ENCODE peak calls at places on chromosomes 16 and 17, in ten cellular contexts. R is foreskin fibroblast, S is GM13976, M is GM12864, F is heart left ventricle, W is lung, K is tibial nerve, C is B cell, P is prostate gland, H is coronary artery. D is an unnamed sample.

GRCh38 chr16:68737730-68738590 is 868 bp downstream of the CDH1 start:
- DNase-seq in R (no peak), S (no peak), M (no peak), F (no peak), W (peak), K (no peak), C (peak), P (peak), H (no peak), D (no peak)

GRCh38 chr17:47902039-47902744 is 6.2 kb downstream of the SP2 start:
- DNase-seq in R (no peak), S (no peak), M (no peak), F (no peak), W (no peak), K (no peak), C (no peak), P (no peak), H (no peak), D (no peak)

GRCh38 chr17:35084987-35085386 is 21.5 kb upstream of the RFFL start:
- DNase-seq in R (peak), S (no peak), M (no peak), F (no peak), W (no peak), K (no peak), C (no peak), P (no peak), H (no peak), D (no peak)

GRCh38 chr17:67606896-67607604 is 110.7 kb upstream of the NOL11 start:
- DNase-seq in R (no peak), S (no peak), M (no peak), F (no peak), W (no peak), K (no peak), C (no peak), P (no peak), H (no peak), D (no peak)

GRCh38 chr17:52128721-52129120 is 29.8 kb downstream of the CA10 start:
- DNase-seq in R (no peak), S (no peak), M (no peak), F (no peak), W (no peak), K (no peak), C (no peak), P (no peak), H (no peak), D (no peak)

GRCh38 chr16:67111951-67112444 is 2.3 kb downstream of the PHAF1 start:
- DNase-seq in R (no peak), S (no peak), M (no peak), F (no peak), W (no peak), K (no peak), C (no peak), P (no peak), H (no peak), D (no peak)

GRCh38 chr17:35578929-35579448 is 618 bp upstream of the PEX12 start:
- DNase-seq in R (no peak), S (peak), M (no peak), F (no peak), W (no peak), K (no peak), C (no peak), P (no peak), H (no peak), D (no peak)

GRCh38 chr17:82332669-82333278 is 792 bp downstream of the SECTM1 start:
- DNase-seq in R (peak), S (peak), M (no peak), F (peak), W (peak), K (no peak), C (peak), P (no peak), H (no peak), D (no peak)

GRCh38 chr17:33521784-33522183 is 228.7 kb upstream of the ASIC2 start:
- DNase-seq in R (no peak), S (peak), M (no peak), F (no peak), W (no peak), K (no peak), C (no peak), P (no peak), H (no peak), D (no peak)

GRCh38 chr17:77887464-77888241 is 70.8 kb upstream of the TNRC6C start:
- DNase-seq in R (peak), S (no peak), M (no peak), F (peak), W (peak), K (peak), C (peak), P (peak), H (peak), D (no peak)

GRCh38 chr17:75878174-75878998 is at the start of gene TRIM47:
- DNase-seq in R (peak), S (peak), M (no peak), F (peak), W (peak), K (peak), C (peak), P (peak), H (peak), D (no peak)

GRCh38 chr17:75877752-75878173 is 618 bp downstream of the TRIM47 start:
- DNase-seq in R (peak), S (peak), M (no peak), F (peak), W (peak), K (peak), C (peak), P (peak), H (no peak), D (no peak)

GRCh38 chr17:75875940-75876189 is 2.5 kb downstream of the TRIM47 start:
- DNase-seq in R (no peak), S (no peak), M (no peak), F (no peak), W (no peak), K (no peak), C (no peak), P (peak), H (no peak), D (no peak)

GRCh38 chr17:75876190-75876937 is 2.0 kb downstream of the TRIM47 start:
- DNase-seq in R (no peak), S (peak), M (peak), F (peak), W (peak), K (no peak), C (peak), P (no peak), H (no peak), D (no peak)

DNA sequence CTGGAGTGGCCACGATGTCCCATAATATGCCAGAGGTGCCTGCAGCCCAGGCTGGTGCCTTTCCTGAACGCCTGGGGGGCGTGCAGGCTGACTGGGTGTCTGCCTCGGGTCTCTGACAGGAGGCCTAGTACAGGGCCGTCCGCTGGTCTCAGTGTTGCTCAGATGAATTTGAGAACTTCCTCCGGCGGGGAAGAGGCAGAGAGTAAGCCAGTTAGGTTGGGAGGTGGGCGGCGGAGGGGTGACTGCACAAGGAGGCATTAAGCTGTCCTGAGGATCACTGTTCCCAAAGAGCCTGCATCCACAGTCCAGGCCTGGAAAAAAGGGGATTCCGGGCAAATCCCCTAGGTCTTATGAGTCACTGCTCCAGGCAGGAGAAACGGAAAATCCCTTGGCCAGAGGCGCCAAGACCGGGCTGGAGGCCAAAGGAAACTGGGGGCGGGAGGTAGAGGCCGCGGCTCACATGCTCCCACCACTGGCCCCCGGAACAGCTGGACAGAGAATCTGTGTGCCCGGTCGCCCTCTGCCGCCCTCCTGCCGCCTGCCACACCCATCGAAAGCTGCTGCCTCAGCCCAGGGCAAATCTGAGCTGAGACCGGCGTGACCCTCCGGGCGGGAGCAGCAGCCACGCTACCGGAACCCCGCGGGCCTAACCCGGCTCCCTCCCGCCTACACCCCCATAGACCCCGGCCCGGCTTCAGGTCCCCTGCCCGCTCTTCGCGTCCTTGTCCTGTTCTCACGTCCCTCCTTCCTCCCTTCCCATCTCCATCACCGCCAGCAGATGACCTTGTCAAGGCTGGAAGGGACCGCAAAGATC is 1.2 kb downstream of the TRIM47 start:
- DNase-seq in R (peak), S (no peak), M (no peak), F (peak), W (peak), K (peak), C (peak), P (peak), H (peak), D (no peak)
- TF ChIP-seq CTCF in R (no peak), S (peak), M (no peak), F (no peak), W (peak), K (no peak), C (no peak), P (no peak), H (no peak), D (no peak)

GRCh38 chr16:3592559-3592958 is 15.4 kb upstream of the NLRC3 start:
- DNase-seq in R (no peak), S (no peak), M (no peak), F (no peak), W (no peak), K (no peak), C (no peak), P (no peak), H (no peak), D (no peak)
- TF ChIP-seq CTCF in R (no peak), S (no peak), M (no peak), F (no peak), W (no peak), K (no peak), C (no peak), P (no peak), H (no peak), D (no peak)

GRCh38 chr17:37187262-37187661 is 188.5 kb upstream of the C17orf78 start:
- DNase-seq in R (no peak), S (no peak), M (no peak), F (no peak), W (no peak), K (no peak), C (no peak), P (no peak), H (no peak), D (no peak)

GRCh38 chr17:37188157-37188556 is 187.6 kb upstream of the C17orf78 start:
- DNase-seq in R (no peak), S (no peak), M (no peak), F (no peak), W (no peak), K (no peak), C (no peak), P (peak), H (no peak), D (no peak)

GRCh38 chr17:37194208-37194607 is 181.6 kb upstream of the C17orf78 start:
- DNase-seq in R (no peak), S (no peak), M (no peak), F (no peak), W (no peak), K (no peak), C (no peak), P (no peak), H (no peak), D (no peak)

GRCh38 chr17:37191219-37191618 is 184.6 kb upstream of the C17orf78 start:
- DNase-seq in R (peak), S (no peak), M (no peak), F (no peak), W (no peak), K (no peak), C (no peak), P (no peak), H (no peak), D (no peak)

DNA sequence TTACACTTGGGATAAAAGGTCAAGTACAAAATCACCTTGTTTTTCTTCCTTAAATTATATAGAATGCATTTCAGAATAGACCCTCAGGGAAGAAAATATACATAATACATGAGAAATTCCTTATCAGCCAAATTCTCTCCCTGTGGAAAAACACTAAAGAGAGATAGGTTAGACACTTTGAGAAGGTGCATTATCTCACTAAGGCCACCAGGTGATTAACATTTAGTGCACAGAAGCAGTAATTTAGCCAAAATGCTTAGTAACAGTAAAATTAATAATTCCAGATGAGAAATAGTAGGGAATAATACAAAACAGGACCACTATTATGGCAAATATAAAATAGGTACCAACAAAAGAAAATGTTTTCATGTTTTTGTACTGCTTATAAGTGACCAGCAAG is 185.3 kb upstream of the C17orf78 start:
- DNase-seq in R (no peak), S (no peak), M (no peak), F (no peak), W (no peak), K (no peak), C (no peak), P (no peak), H (no peak), D (no peak)
- TF ChIP-seq CTCF in R (no peak), S (no peak), M (peak), F (no peak), W (no peak), K (no peak), C (peak), P (no peak), H (no peak), D (no peak)

GRCh38 chr17:691423-691822 is 23.2 kb downstream of the VPS53 start:
- DNase-seq in R (peak), S (no peak), M (no peak), F (no peak), W (no peak), K (no peak), C (no peak), P (no peak), H (no peak), D (no peak)

GRCh38 chr17:685006-685405 is 29.6 kb downstream of the VPS53 start:
- DNase-seq in R (no peak), S (no peak), M (no peak), F (no peak), W (no peak), K (no peak), C (no peak), P (no peak), H (no peak), D (no peak)

GRCh38 chr17:689556-690247 is 24.9 kb downstream of the VPS53 start:
- DNase-seq in R (no peak), S (no peak), M (no peak), F (no peak), W (no peak), K (no peak), C (no peak), P (no peak), H (no peak), D (no peak)

GRCh38 chr17:690346-690745 is 24.3 kb downstream of the VPS53 start:
- DNase-seq in R (no peak), S (no peak), M (no peak), F (no peak), W (no peak), K (no peak), C (no peak), P (no peak), H (no peak), D (no peak)

GRCh38 chr17:688100-688989 is 26.3 kb downstream of the VPS53 start:
- DNase-seq in R (no peak), S (no peak), M (no peak), F (no peak), W (no peak), K (peak), C (no peak), P (no peak), H (no peak), D (no peak)
- TF ChIP-seq CTCF in R (peak), S (no peak), M (no peak), F (peak), W (no peak), K (peak), C (no peak), P (no peak), H (no peak), D (peak)

GRCh38 chr16:75810342-75810741 is 84.1 kb upstream of the CPHXL start:
- DNase-seq in R (no peak), S (no peak), M (no peak), F (no peak), W (no peak), K (no peak), C (no peak), P (no peak), H (no peak), D (no peak)

GRCh38 chr16:75806487-75806886 is 80.2 kb upstream of the CPHXL start:
- DNase-seq in R (no peak), S (no peak), M (no peak), F (no peak), W (no peak), K (no peak), C (no peak), P (no peak), H (no peak), D (no peak)

GRCh38 chr16:75803753-75804152 is 77.5 kb upstream of the CPHXL start:
- DNase-seq in R (no peak), S (no peak), M (no peak), F (no peak), W (no peak), K (no peak), C (no peak), P (no peak), H (no peak), D (no peak)

GRCh38 chr16:75804368-75804767 is 78.1 kb upstream of the CPHXL start:
- DNase-seq in R (no peak), S (no peak), M (no peak), F (no peak), W (no peak), K (no peak), C (no peak), P (no peak), H (no peak), D (no peak)

DNA sequence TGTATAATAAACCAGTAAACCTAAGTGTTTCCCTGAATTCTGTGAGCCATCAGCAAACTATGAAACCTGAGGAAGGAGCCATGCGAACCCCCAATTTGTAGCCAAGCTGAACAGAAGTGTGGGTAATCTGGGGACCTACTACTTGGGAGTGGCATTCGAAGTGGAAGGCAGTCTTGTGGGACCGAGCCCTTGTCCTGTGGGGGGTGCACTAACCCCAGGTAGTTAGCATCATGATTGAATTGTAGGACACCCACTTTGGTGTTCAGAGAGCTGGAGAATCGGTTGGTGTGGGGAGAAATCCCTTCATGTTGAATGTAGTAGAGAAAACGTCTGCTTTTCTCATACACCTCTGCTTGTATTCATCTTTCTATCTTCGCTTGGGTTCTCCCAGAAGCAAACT is 79.7 kb upstream of the CPHXL start:
- DNase-seq in R (no peak), S (no peak), M (no peak), F (no peak), W (no peak), K (no peak), C (no peak), P (no peak), H (no peak), D (no peak)
- TF ChIP-seq CTCF in R (no peak), S (no peak), M (no peak), F (no peak), W (no peak), K (no peak), C (no peak), P (no peak), H (no peak), D (peak)

DNA sequence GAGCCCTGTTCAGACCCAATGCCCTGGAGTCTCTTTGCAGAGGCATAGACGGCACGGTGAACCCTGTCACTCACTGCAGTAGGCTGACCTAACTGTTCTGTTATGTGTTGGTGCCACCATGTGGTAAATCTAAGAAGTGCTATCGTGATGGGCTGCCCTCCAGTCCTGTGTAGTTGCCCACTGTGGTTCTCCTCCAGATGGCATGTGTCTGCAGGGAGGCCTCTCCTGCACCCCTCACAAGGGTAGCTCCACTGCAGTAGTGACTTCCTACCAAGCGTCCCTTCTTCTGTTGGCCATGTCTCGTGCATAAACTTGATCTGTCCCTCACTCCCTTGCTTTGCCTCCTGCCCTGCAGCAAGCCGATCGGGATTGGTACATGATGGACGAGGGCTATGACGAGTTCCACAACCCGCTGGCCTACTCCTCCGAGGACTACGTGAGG is 5.8 kb downstream of the DHX38 start:
- DNase-seq in R (peak), S (peak), M (peak), F (peak), W (peak), K (peak), C (peak), P (no peak), H (no peak), D (peak)
- TF ChIP-seq CTCF in R (peak), S (peak), M (peak), F (peak), W (peak), K (peak), C (peak), P (no peak), H (peak), D (peak)

GRCh38 chr17:9424071-9424640 is 151.5 kb downstream of the STX8 start:
- DNase-seq in R (no peak), S (no peak), M (no peak), F (no peak), W (no peak), K (no peak), C (no peak), P (no peak), H (no peak), D (no peak)
- TF ChIP-seq CTCF in R (no peak), S (no peak), M (no peak), F (no peak), W (no peak), K (no peak), C (no peak), P (no peak), H (no peak), D (no peak)

GRCh38 chr16:85057212-85057889 is 29.8 kb downstream of the KIAA0513 start:
- DNase-seq in R (no peak), S (no peak), M (no peak), F (no peak), W (no peak), K (no peak), C (no peak), P (no peak), H (no peak), D (no peak)
- TF ChIP-seq CTCF in R (peak), S (no peak), M (peak), F (no peak), W (no peak), K (no peak), C (no peak), P (no peak), H (no peak), D (no peak)

GRCh38 chr16:19389246-19389645 is 28.4 kb upstream of the TMC5 start:
- DNase-seq in R (no peak), S (peak), M (no peak), F (no peak), W (peak), K (peak), C (peak), P (peak), H (no peak), D (no peak)
- TF ChIP-seq CTCF in R (peak), S (peak), M (peak), F (no peak), W (peak), K (peak), C (peak), P (peak), H (no peak), D (peak)

GRCh38 chr17:3004925-3005324 is 58.5 kb downstream of the OR1D5 start:
- DNase-seq in R (no peak), S (no peak), M (no peak), F (peak), W (peak), K (no peak), C (no peak), P (no peak), H (no peak), D (peak)

GRCh38 chr17:3004150-3004801 is 59.1 kb downstream of the OR1D5 start:
- DNase-seq in R (peak), S (peak), M (peak), F (peak), W (peak), K (peak), C (peak), P (peak), H (peak), D (peak)

GRCh38 chr17:3007651-3008121 is 55.7 kb downstream of the OR1D5 start:
- DNase-seq in R (no peak), S (no peak), M (no peak), F (no peak), W (no peak), K (no peak), C (no peak), P (no peak), H (no peak), D (no peak)

GRCh38 chr17:3006801-3007200 is 56.6 kb downstream of the OR1D5 start:
- DNase-seq in R (no peak), S (no peak), M (no peak), F (no peak), W (no peak), K (no peak), C (no peak), P (no peak), H (no peak), D (no peak)

GRCh38 chr17:3005696-3006095 is 57.7 kb downstream of the OR1D5 start:
- DNase-seq in R (no peak), S (no peak), M (no peak), F (no peak), W (no peak), K (no peak), C (no peak), P (no peak), H (no peak), D (no peak)
- TF ChIP-seq CTCF in R (no peak), S (no peak), M (no peak), F (no peak), W (no peak), K (no peak), C (no peak), P (no peak), H (no peak), D (no peak)